ENCODE peak calls at places on chromosomes 2 and 18, in six cellular contexts. S, U, M, B, V and T are unnamed samples.

GRCh38 chr2:217370391-217370790 is 510.5 kb upstream of the TNP1 start:
- DNase-seq in S (no peak), U (no peak), M (no peak), B (peak; percentile 21), V (no peak), T (no peak)

GRCh38 chr2:202377308-202377736 is 1.2 kb downstream of the BMPR2 start:
- DNase-seq in S (peak; percentile 69), U (peak; percentile 48), M (no peak), B (peak; percentile 38), V (peak; percentile 21), T (peak; percentile 45)

GRCh38 chr2:457287-457686 is 169.4 kb upstream of the ALKAL2 start:
- DNase-seq in S (no peak), U (no peak), M (no peak), B (no peak), V (no peak), T (no peak)

GRCh38 chr2:51693640-51694039 is 661.7 kb upstream of the NRXN1 start:
- DNase-seq in S (no peak), U (no peak), M (no peak), B (no peak), V (no peak), T (no peak)

GRCh38 chr2:113854970-113855740 is 34.7 kb upstream of the ACTR3 start:
- DNase-seq in S (no peak), U (no peak), M (no peak), B (no peak), V (no peak), T (no peak)

GRCh38 chr2:101818531-101819451 is 121.3 kb downstream of the MAP4K4 start:
- DNase-seq in S (no peak), U (no peak), M (no peak), B (peak; percentile 84), V (no peak), T (no peak)

GRCh38 chr18:80112623-80113248 is 3.7 kb downstream of the ADNP2 start:
- DNase-seq in S (no peak), U (no peak), M (no peak), B (peak; percentile 29), V (no peak), T (no peak)

GRCh38 chr2:215896921-215897320 is 116.4 kb downstream of the MREG start:
- DNase-seq in S (no peak), U (no peak), M (no peak), B (no peak), V (no peak), T (no peak)

GRCh38 chr2:179677148-179677688 is 184.2 kb downstream of the ZNF385B start:
- DNase-seq in S (no peak), U (no peak), M (no peak), B (no peak), V (peak; percentile 32), T (no peak)

GRCh38 chr2:134836986-134837385 is 1.4 kb upstream of the ACMSD start:
- DNase-seq in S (no peak), U (no peak), M (no peak), B (no peak), V (no peak), T (no peak)

GRCh38 chr18:12657048-12657848 is 659 bp downstream of the SPIRE1 start:
- DNase-seq in S (peak; percentile 67), U (peak; percentile 23), M (no peak), B (no peak), V (peak; percentile 28), T (peak; percentile 34)

GRCh38 chr18:62759704-62760402 is 44.5 kb downstream of the PHLPP1 start:
- DNase-seq in S (no peak), U (no peak), M (no peak), B (no peak), V (no peak), T (no peak)

GRCh38 chr2:227871375-227871788 is at the start of gene DAW1:
- DNase-seq in S (peak; percentile 68), U (peak; percentile 58), M (no peak), B (peak; percentile 21), V (no peak), T (peak; percentile 63)

GRCh38 chr18:33757037-33757436 is 179.0 kb downstream of the ASXL3 start:
- DNase-seq in S (no peak), U (no peak), M (no peak), B (no peak), V (no peak), T (no peak)

GRCh38 chr2:236675051-236675450 is 105.4 kb downstream of the ACKR3 start:
- DNase-seq in S (no peak), U (no peak), M (no peak), B (no peak), V (no peak), T (no peak)

GRCh38 chr18:12287684-12288405 is 20.2 kb upstream of the TUBB6 start:
- DNase-seq in S (peak; percentile 84), U (peak; percentile 81), M (peak; percentile 90), B (peak; percentile 23), V (peak; percentile 47), T (peak; percentile 73)

GRCh38 chr2:127664065-127664894 is 11.1 kb downstream of the LIMS2 start:
- DNase-seq in S (peak; percentile 66), U (peak; percentile 7), M (no peak), B (no peak), V (no peak), T (no peak)

GRCh38 chr2:127663566-127664064 is 11.7 kb downstream of the LIMS2 start:
- DNase-seq in S (peak; percentile 47), U (peak; percentile 4), M (no peak), B (no peak), V (no peak), T (no peak)

GRCh38 chr2:127662937-127663565 is 12.3 kb downstream of the LIMS2 start:
- DNase-seq in S (peak; percentile 56), U (peak; percentile 6), M (no peak), B (no peak), V (no peak), T (no peak)

GRCh38 chr2:127664895-127665225 is 10.5 kb downstream of the LIMS2 start:
- DNase-seq in S (no peak), U (no peak), M (no peak), B (no peak), V (no peak), T (no peak)

DNA sequence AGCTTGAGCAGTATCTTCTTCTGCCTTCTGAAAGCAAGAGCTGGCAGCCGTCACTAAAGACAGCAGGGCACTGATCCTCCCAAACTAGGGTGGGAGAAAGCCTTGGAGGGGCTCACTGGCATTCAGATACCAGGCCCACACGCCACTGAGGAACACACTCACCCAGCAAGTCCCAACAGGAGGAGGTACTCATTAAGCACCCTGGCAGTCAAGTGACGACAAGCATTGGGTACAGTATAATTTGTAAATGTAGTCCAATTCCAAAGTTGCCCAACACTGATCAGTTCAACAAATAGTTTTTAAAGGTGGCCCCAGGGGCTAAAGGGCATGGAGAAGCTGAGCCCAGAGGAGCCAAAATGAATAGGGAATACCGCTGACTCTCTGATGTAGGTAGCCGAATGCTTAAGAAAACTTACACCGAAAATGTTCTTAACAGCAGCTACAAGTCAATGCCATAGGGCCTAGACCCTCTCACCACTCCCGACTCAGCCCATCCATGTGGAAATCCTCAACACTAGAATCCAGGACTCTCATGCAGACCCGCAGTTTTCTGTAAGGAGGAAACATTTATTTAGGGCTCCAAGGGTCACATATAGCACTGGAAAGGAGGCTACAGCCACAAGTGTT is 9.9 kb downstream of the LIMS2 start:
- DNase-seq in S (peak; percentile 35), U (no peak), M (no peak), B (no peak), V (no peak), T (no peak)
- TF ChIP-seq POLR2A in S (no peak), U (no peak), M (no peak), B (no peak), V (no peak), T (no peak)

GRCh38 chr18:10405014-10405493 is 49.4 kb upstream of the APCDD1 start:
- DNase-seq in S (no peak), U (no peak), M (no peak), B (no peak), V (no peak), T (no peak)
- TF ChIP-seq POLR2AphosphoS5 in S (no peak), U (no peak), M (no peak), B (no peak), V (no peak), T (no peak)

GRCh38 chr2:218895326-218895725 is 14.7 kb downstream of the WNT10A start:
- DNase-seq in S (no peak), U (no peak), M (no peak), B (no peak), V (no peak), T (no peak)

GRCh38 chr2:218895758-218896500 is 15.3 kb downstream of the WNT10A start:
- DNase-seq in S (no peak), U (no peak), M (no peak), B (no peak), V (no peak), T (no peak)

GRCh38 chr2:218893349-218894167 is 12.9 kb downstream of the WNT10A start:
- DNase-seq in S (no peak), U (no peak), M (no peak), B (no peak), V (no peak), T (no peak)

GRCh38 chr2:218892693-218893348 is 12.2 kb downstream of the WNT10A start:
- DNase-seq in S (no peak), U (peak; percentile 86), M (no peak), B (peak; percentile 32), V (peak; percentile 68), T (peak; percentile 81)

DNA sequence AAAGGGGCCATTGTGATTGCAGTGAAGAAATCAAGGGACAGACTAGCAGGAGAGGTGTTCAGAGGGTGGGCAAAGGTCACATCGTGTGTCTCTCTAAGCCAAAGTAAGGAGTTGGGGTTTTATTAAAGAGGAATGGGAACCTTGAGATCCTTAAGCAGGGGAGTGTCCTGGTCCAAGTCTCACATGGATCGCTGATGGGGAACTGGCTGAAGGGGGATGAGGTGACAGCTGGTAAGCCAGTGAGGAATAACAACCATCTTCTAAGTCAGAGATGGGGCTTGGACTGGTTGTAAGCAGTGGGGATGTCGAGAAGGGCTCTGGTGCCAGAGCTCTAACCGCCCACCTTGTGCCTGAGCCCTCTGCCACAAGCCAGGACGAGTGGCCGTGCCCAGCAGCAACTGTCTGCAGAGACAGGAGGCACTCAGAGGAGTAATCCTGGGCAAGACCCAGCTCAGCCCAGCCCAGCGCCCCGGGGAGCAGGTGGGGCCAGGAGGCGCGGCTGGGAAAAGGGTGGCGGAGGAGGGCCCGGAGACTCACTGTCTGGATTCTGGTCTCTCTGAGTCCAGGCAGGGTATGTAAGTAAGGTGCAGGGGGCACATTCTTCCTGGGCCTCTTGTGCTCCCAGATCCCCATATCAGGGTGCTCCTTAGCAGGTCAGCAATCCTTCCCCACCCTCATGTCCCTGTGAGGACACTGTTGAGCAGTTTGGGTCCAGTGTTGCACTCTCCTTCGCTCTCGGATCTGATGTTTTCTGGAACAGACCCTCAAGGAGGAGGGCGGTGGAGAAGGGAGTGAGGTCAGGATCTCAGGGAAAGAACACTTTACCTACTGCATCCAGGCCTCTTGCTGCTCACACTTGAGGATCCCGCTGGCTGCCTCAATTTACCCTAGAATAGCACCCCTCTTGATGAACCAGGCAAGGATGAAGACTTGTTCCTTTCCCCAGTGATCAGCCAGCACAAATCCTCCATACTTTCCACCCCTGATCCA is 13.8 kb downstream of the WNT10A start:
- DNase-seq in S (no peak), U (no peak), M (no peak), B (no peak), V (no peak), T (no peak)
- TF ChIP-seq POLR2A in S (no peak), U (no peak), M (no peak), B (no peak), V (peak; percentile 40), T (no peak)

DNA sequence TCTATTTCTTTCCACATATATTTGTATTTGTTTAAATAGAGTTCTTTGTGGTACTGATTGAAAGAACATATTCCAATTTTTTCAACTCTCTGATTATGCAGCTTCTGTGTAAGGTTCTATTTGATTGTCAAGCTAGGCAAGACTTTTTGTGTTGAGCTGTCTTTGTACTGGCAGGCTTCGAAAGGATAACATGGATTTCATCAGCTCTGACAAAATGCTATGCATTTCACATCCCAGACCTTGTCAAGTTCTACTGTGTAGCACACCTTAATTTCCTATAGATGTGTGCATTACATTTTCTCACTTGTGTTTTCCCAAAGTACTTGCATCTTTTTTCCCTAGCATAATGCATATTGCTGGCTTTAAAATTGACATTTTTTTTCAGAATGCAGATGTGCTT is 555.0 kb upstream of the GYPC start:
- DNase-seq in S (no peak), U (no peak), M (no peak), B (no peak), V (no peak), T (no peak)
- TF ChIP-seq POLR2AphosphoS5 in S (no peak), U (no peak), M (no peak), B (no peak), V (no peak), T (no peak)